ENCODE peak calls at places on chromosome 1, in four cellular contexts. One of them, this sample, is unnamed.
A peak's percentile ranks its signal among the peaks of the same experiment; 100 is the strongest.

GRCh38 chr1:211520641-211521040 is 28.7 kb upstream of the RD3 start:
- DNase-seq in fibroblast of the aortic adventitia: peak; percentile 23
- DNase-seq in GM12865: no peak
- DNase-seq in astrocyte of the spinal cord: no peak
- DNase-seq in this sample: no peak

GRCh38 chr1:151832318-151832984 is 849 bp upstream of the RORC start:
- DNase-seq in fibroblast of the aortic adventitia: peak; percentile 47
- DNase-seq in GM12865: no peak
- DNase-seq in astrocyte of the spinal cord: no peak
- DNase-seq in this sample: no peak

GRCh38 chr1:38092256-38092655 is 45.7 kb upstream of the POU3F1 start:
- DNase-seq in fibroblast of the aortic adventitia: no peak
- DNase-seq in GM12865: no peak
- DNase-seq in astrocyte of the spinal cord: no peak
- DNase-seq in this sample: no peak

GRCh38 chr1:113321761-113322387 is 68.4 kb upstream of the MAGI3 start:
- DNase-seq in fibroblast of the aortic adventitia: peak; percentile 33
- DNase-seq in GM12865: no peak
- DNase-seq in astrocyte of the spinal cord: no peak
- DNase-seq in this sample: no peak

GRCh38 chr1:167221126-167221803 is 579 bp downstream of the POU2F1 start:
- DNase-seq in fibroblast of the aortic adventitia: no peak
- DNase-seq in GM12865: no peak
- DNase-seq in astrocyte of the spinal cord: no peak
- DNase-seq in this sample: peak; percentile 26

GRCh38 chr1:170931650-170932049 is 3.7 kb upstream of the MROH9 start:
- DNase-seq in fibroblast of the aortic adventitia: no peak
- DNase-seq in GM12865: no peak
- DNase-seq in astrocyte of the spinal cord: no peak
- DNase-seq in this sample: no peak

GRCh38 chr1:203871114-203871875 is 9.9 kb downstream of the SNRPE start:
- DNase-seq in fibroblast of the aortic adventitia: peak; percentile 89
- DNase-seq in GM12865: peak; percentile 37
- DNase-seq in astrocyte of the spinal cord: peak; percentile 82
- DNase-seq in this sample: peak; percentile 36

GRCh38 chr1:15618685-15619525 is 1.6 kb downstream of the DDI2 start:
- DNase-seq in fibroblast of the aortic adventitia: peak; percentile 66
- DNase-seq in GM12865: peak; percentile 9
- DNase-seq in astrocyte of the spinal cord: peak; percentile 37
- DNase-seq in this sample: no peak

GRCh38 chr1:219621047-219621786 is 8.3 kb upstream of the ZC3H11B start:
- DNase-seq in fibroblast of the aortic adventitia: peak; percentile 14
- DNase-seq in GM12865: no peak
- DNase-seq in astrocyte of the spinal cord: no peak
- DNase-seq in this sample: no peak

GRCh38 chr1:92298213-92298572 is 594 bp downstream of the GLMN start:
- DNase-seq in fibroblast of the aortic adventitia: peak; percentile 23
- DNase-seq in GM12865: no peak
- DNase-seq in astrocyte of the spinal cord: no peak
- DNase-seq in this sample: no peak

GRCh38 chr1:27372022-27372807 is 2.4 kb downstream of the FCN3 start:
- DNase-seq in fibroblast of the aortic adventitia: no peak
- DNase-seq in GM12865: no peak
- DNase-seq in astrocyte of the spinal cord: no peak
- DNase-seq in this sample: no peak

GRCh38 chr1:55070291-55070690 is 30.9 kb downstream of the PCSK9 start:
- DNase-seq in fibroblast of the aortic adventitia: no peak
- DNase-seq in GM12865: no peak
- DNase-seq in astrocyte of the spinal cord: no peak
- DNase-seq in this sample: no peak

GRCh38 chr1:55069280-55069679 is 29.9 kb downstream of the PCSK9 start:
- DNase-seq in fibroblast of the aortic adventitia: no peak
- DNase-seq in GM12865: no peak
- DNase-seq in astrocyte of the spinal cord: no peak
- DNase-seq in this sample: no peak

GRCh38 chr1:55073187-55073916 is 34.0 kb downstream of the PCSK9 start:
- DNase-seq in fibroblast of the aortic adventitia: no peak
- DNase-seq in GM12865: peak; percentile 21
- DNase-seq in astrocyte of the spinal cord: no peak
- DNase-seq in this sample: peak; percentile 26

GRCh38 chr1:55070765-55071164 is 31.4 kb downstream of the PCSK9 start:
- DNase-seq in fibroblast of the aortic adventitia: no peak
- DNase-seq in GM12865: no peak
- DNase-seq in astrocyte of the spinal cord: no peak
- DNase-seq in this sample: no peak

GRCh38 chr1:55071477-55071876 is 32.1 kb downstream of the PCSK9 start:
- DNase-seq in fibroblast of the aortic adventitia: peak; percentile 49
- DNase-seq in GM12865: no peak
- DNase-seq in astrocyte of the spinal cord: peak; percentile 47
- DNase-seq in this sample: no peak
- TF ChIP-seq CTCF in fibroblast of the aortic adventitia: peak; percentile 49
- TF ChIP-seq CTCF in GM12865: peak; percentile 23
- TF ChIP-seq CTCF in astrocyte of the spinal cord: peak; percentile 67
- TF ChIP-seq CTCF in this sample: peak; percentile 55

DNA sequence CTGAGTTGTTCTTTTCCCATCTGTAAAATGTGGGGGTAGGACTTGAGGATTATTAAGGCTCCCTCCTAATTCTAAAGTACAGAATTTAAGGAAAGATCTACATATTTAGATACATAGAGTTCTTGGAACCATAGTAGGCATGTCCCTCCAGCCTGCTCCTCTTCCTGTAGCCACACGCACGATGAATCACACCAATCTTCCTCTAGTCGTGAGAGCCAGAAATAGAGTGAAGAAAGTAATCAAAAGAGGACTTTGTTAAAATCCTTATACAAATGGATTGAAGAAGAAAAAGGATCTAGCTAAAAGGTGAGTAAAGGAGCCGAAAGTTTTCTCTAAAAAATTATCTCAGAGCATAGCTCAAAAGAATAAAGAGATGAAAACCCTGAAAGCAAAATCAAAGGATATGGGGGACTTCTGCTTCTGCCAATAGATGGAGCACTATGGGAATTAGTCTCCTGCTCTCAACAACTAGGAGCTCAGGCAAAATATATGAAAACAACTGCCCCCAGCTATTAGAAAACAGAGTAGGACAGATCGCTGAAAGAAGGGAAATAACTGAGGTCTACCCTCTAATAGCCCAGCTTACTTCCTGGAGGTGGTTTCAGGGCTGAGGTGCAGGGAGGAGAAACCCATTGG is 8.5 kb downstream of the C1orf141 start:
- DNase-seq in fibroblast of the aortic adventitia: peak; percentile 11
- DNase-seq in GM12865: no peak
- DNase-seq in astrocyte of the spinal cord: no peak
- DNase-seq in this sample: no peak
- TF ChIP-seq CTCF in fibroblast of the aortic adventitia: peak; percentile 4
- TF ChIP-seq CTCF in GM12865: no peak
- TF ChIP-seq CTCF in astrocyte of the spinal cord: no peak
- TF ChIP-seq CTCF in this sample: no peak

GRCh38 chr1:24857528-24858133 is 72.4 kb downstream of the RUNX3 start:
- DNase-seq in fibroblast of the aortic adventitia: no peak
- DNase-seq in GM12865: no peak
- DNase-seq in astrocyte of the spinal cord: no peak
- DNase-seq in this sample: no peak
- TF ChIP-seq CTCF in fibroblast of the aortic adventitia: no peak
- TF ChIP-seq CTCF in GM12865: no peak
- TF ChIP-seq CTCF in astrocyte of the spinal cord: no peak
- TF ChIP-seq CTCF in this sample: peak; percentile 23

DNA sequence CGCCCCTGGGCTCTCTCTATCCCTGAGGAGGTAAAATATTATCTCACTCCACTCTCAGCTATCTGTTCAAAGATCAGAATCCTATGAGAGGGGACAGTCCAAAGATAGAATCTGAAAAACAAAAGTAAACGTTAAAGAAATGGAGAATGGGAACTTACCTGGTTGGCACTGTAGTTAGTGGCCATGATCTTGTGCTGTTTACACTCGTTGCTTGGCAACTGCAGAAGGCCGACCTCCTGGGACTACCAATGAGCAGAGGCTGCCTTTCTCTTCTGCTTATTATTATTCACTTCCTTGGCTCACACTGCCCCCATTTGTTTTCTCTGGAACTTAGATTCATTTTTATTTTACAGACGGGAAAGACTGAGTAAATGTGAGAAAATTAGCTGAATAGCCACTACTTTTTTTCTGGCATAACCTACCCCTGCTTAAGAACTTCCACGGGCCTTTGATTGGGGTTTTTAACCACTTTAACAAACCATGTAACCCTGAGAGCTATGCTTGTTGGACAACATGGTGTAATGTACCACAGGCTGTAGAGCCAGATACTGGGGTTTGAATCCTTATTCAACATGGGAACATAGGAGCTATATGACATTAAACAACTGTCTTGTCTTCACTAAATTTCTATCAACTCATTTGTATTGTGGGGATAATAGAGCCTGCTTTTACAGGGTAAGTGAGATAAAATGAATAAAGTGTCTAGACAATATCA is at the start of gene CFAP126:
- DNase-seq in fibroblast of the aortic adventitia: peak; percentile 75
- DNase-seq in GM12865: peak; percentile 81
- DNase-seq in astrocyte of the spinal cord: peak; percentile 78
- DNase-seq in this sample: peak; percentile 84
- TF ChIP-seq CTCF in fibroblast of the aortic adventitia: peak; percentile 9
- TF ChIP-seq CTCF in GM12865: no peak
- TF ChIP-seq CTCF in astrocyte of the spinal cord: no peak
- TF ChIP-seq CTCF in this sample: peak; percentile 28

DNA sequence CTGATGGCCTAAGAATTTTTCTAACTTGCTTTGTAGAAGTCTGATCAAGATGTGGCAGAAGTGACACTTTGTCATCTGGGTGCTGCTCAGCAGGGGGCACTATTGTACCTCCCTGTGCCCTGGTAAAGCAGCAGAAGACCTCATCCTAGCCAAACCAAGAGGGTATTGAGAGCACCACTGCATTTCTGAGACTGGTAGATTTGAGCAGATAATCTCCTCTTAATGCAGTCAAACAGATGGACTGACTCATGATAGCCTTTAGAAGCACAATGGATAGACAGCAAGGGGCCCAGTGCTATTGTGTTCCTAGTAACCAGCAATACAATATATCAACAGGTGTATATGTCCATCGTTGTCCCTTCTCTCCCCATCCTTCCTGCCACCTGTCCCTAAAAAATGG is 5.7 kb downstream of the TPM3 start:
- DNase-seq in fibroblast of the aortic adventitia: peak; percentile 42
- DNase-seq in GM12865: peak; percentile 79
- DNase-seq in astrocyte of the spinal cord: peak; percentile 35
- DNase-seq in this sample: peak; percentile 65
- TF ChIP-seq CTCF in fibroblast of the aortic adventitia: peak; percentile 35
- TF ChIP-seq CTCF in GM12865: peak; percentile 73
- TF ChIP-seq CTCF in astrocyte of the spinal cord: peak; percentile 43
- TF ChIP-seq CTCF in this sample: peak; percentile 78

GRCh38 chr1:163874070-163874469 is 552.3 kb downstream of the NUF2 start:
- DNase-seq in fibroblast of the aortic adventitia: peak; percentile 64
- DNase-seq in GM12865: no peak
- DNase-seq in astrocyte of the spinal cord: no peak
- DNase-seq in this sample: no peak
- TF ChIP-seq CTCF in fibroblast of the aortic adventitia: peak; percentile 65
- TF ChIP-seq CTCF in GM12865: peak; percentile 34
- TF ChIP-seq CTCF in astrocyte of the spinal cord: peak; percentile 32
- TF ChIP-seq CTCF in this sample: peak; percentile 25

GRCh38 chr1:160352555-160352954 is 9.4 kb downstream of the NCSTN start:
- DNase-seq in fibroblast of the aortic adventitia: no peak
- DNase-seq in GM12865: no peak
- DNase-seq in astrocyte of the spinal cord: no peak
- DNase-seq in this sample: no peak

GRCh38 chr1:160342520-160342919 is 530 bp downstream of the COPA start:
- DNase-seq in fibroblast of the aortic adventitia: peak; percentile 17
- DNase-seq in GM12865: peak; percentile 19
- DNase-seq in astrocyte of the spinal cord: peak; percentile 18
- DNase-seq in this sample: no peak

GRCh38 chr1:160351629-160352028 is 8.4 kb downstream of the NCSTN start:
- DNase-seq in fibroblast of the aortic adventitia: no peak
- DNase-seq in GM12865: no peak
- DNase-seq in astrocyte of the spinal cord: no peak
- DNase-seq in this sample: no peak

GRCh38 chr1:160342953-160343869 is at the start of the genes COPA and NCSTN:
- DNase-seq in fibroblast of the aortic adventitia: peak; percentile 98
- DNase-seq in GM12865: peak; percentile 97
- DNase-seq in astrocyte of the spinal cord: peak; percentile 97
- DNase-seq in this sample: peak; percentile 89

GRCh38 chr1:160346953-160347352 is 3.8 kb downstream of the NCSTN start:
- DNase-seq in fibroblast of the aortic adventitia: no peak
- DNase-seq in GM12865: peak; percentile 73
- DNase-seq in astrocyte of the spinal cord: no peak
- DNase-seq in this sample: no peak
- TF ChIP-seq CTCF in fibroblast of the aortic adventitia: no peak
- TF ChIP-seq CTCF in GM12865: no peak
- TF ChIP-seq CTCF in astrocyte of the spinal cord: no peak
- TF ChIP-seq CTCF in this sample: no peak